ENCODE peak calls at places on chromosomes 6 and 20, in seven cellular contexts. One of them, this sample, is unnamed.

GRCh38 chr6:151059612-151060095 is 180.1 kb upstream of the AKAP12 start:
- DNase-seq in kidney epithelial cell: no peak
- DNase-seq in astrocyte of the spinal cord: peak
- DNase-seq in AG09309: no peak
- DNase-seq in cardiac muscle cell: peak
- DNase-seq in esophagus squamous epithelium: no peak
- DNase-seq in CD8-positive, alpha-beta T cell: no peak
- DNase-seq in this sample: peak

GRCh38 chr6:158397578-158397977 is 85.3 kb downstream of the TULP4 start:
- DNase-seq in kidney epithelial cell: no peak
- DNase-seq in esophagus squamous epithelium: no peak
- DNase-seq in cardiac muscle cell: no peak
- DNase-seq in AG09309: no peak
- DNase-seq in CD8-positive, alpha-beta T cell: no peak
- DNase-seq in astrocyte of the spinal cord: no peak
- DNase-seq in this sample: no peak

GRCh38 chr6:131565041-131565440 is 8.0 kb upstream of the ARG1 start:
- DNase-seq in astrocyte of the spinal cord: no peak
- DNase-seq in cardiac muscle cell: no peak
- DNase-seq in AG09309: no peak
- DNase-seq in esophagus squamous epithelium: no peak
- DNase-seq in kidney epithelial cell: no peak
- DNase-seq in CD8-positive, alpha-beta T cell: no peak
- DNase-seq in this sample: no peak

GRCh38 chr6:6556738-6557503 is 31.6 kb upstream of the LY86 start:
- DNase-seq in AG09309: peak
- DNase-seq in CD8-positive, alpha-beta T cell: peak
- DNase-seq in cardiac muscle cell: peak
- DNase-seq in esophagus squamous epithelium: no peak
- DNase-seq in kidney epithelial cell: no peak
- DNase-seq in astrocyte of the spinal cord: peak
- DNase-seq in this sample: peak

GRCh38 chr20:1874534-1875168 is 20.6 kb upstream of the SIRPA start:
- DNase-seq in kidney epithelial cell: no peak
- DNase-seq in CD8-positive, alpha-beta T cell: no peak
- DNase-seq in astrocyte of the spinal cord: no peak
- DNase-seq in AG09309: no peak
- DNase-seq in cardiac muscle cell: peak
- DNase-seq in esophagus squamous epithelium: no peak
- DNase-seq in this sample: no peak

GRCh38 chr6:97594834-97595233 is 311.8 kb upstream of the MMS22L start:
- DNase-seq in kidney epithelial cell: peak
- DNase-seq in AG09309: no peak
- DNase-seq in esophagus squamous epithelium: no peak
- DNase-seq in cardiac muscle cell: no peak
- DNase-seq in CD8-positive, alpha-beta T cell: no peak
- DNase-seq in astrocyte of the spinal cord: peak
- DNase-seq in this sample: peak

GRCh38 chr6:44310241-44310640 is 2.9 kb downstream of the AARS2 start:
- DNase-seq in cardiac muscle cell: no peak
- DNase-seq in CD8-positive, alpha-beta T cell: no peak
- DNase-seq in esophagus squamous epithelium: no peak
- DNase-seq in kidney epithelial cell: no peak
- DNase-seq in AG09309: no peak
- DNase-seq in astrocyte of the spinal cord: no peak
- DNase-seq in this sample: no peak

GRCh38 chr20:46368902-46369268 is 37.5 kb downstream of the ELMO2 start:
- DNase-seq in CD8-positive, alpha-beta T cell: no peak
- DNase-seq in AG09309: no peak
- DNase-seq in cardiac muscle cell: no peak
- DNase-seq in kidney epithelial cell: no peak
- DNase-seq in esophagus squamous epithelium: no peak
- DNase-seq in astrocyte of the spinal cord: no peak
- DNase-seq in this sample: no peak

GRCh38 chr20:44034965-44035635 is 120.4 kb downstream of the TOX2 start:
- DNase-seq in CD8-positive, alpha-beta T cell: peak
- DNase-seq in esophagus squamous epithelium: no peak
- DNase-seq in kidney epithelial cell: no peak
- DNase-seq in cardiac muscle cell: no peak
- DNase-seq in AG09309: no peak
- DNase-seq in astrocyte of the spinal cord: no peak
- DNase-seq in this sample: no peak

GRCh38 chr6:170435766-170436165 is 117.3 kb downstream of the PSMB1 start:
- DNase-seq in cardiac muscle cell: no peak
- DNase-seq in CD8-positive, alpha-beta T cell: no peak
- DNase-seq in astrocyte of the spinal cord: no peak
- DNase-seq in AG09309: no peak
- DNase-seq in esophagus squamous epithelium: no peak
- DNase-seq in kidney epithelial cell: no peak
- DNase-seq in this sample: no peak

GRCh38 chr6:96995903-96996302 is 71.4 kb downstream of the KLHL32 start:
- DNase-seq in AG09309: no peak
- DNase-seq in CD8-positive, alpha-beta T cell: no peak
- DNase-seq in esophagus squamous epithelium: no peak
- DNase-seq in kidney epithelial cell: no peak
- DNase-seq in cardiac muscle cell: no peak
- DNase-seq in astrocyte of the spinal cord: no peak
- DNase-seq in this sample: no peak

GRCh38 chr6:62371395-62371794 is 85.4 kb upstream of the KHDRBS2 start:
- DNase-seq in AG09309: no peak
- DNase-seq in cardiac muscle cell: no peak
- DNase-seq in CD8-positive, alpha-beta T cell: no peak
- DNase-seq in esophagus squamous epithelium: no peak
- DNase-seq in astrocyte of the spinal cord: no peak
- DNase-seq in kidney epithelial cell: no peak
- DNase-seq in this sample: no peak

GRCh38 chr20:52410182-52410647 is 218.6 kb upstream of the ZFP64 start:
- DNase-seq in kidney epithelial cell: peak
- DNase-seq in esophagus squamous epithelium: no peak
- DNase-seq in cardiac muscle cell: peak
- DNase-seq in CD8-positive, alpha-beta T cell: peak
- DNase-seq in AG09309: peak
- DNase-seq in astrocyte of the spinal cord: no peak
- DNase-seq in this sample: peak

GRCh38 chr6:45590225-45590624 is 212.5 kb upstream of the SUPT3H start:
- DNase-seq in cardiac muscle cell: peak
- DNase-seq in CD8-positive, alpha-beta T cell: no peak
- DNase-seq in esophagus squamous epithelium: no peak
- DNase-seq in AG09309: peak
- DNase-seq in astrocyte of the spinal cord: peak
- DNase-seq in kidney epithelial cell: peak
- DNase-seq in this sample: peak

GRCh38 chr20:33209789-33210188 is 7.4 kb upstream of the BPIFA3 start:
- DNase-seq in cardiac muscle cell: peak
- DNase-seq in CD8-positive, alpha-beta T cell: no peak
- DNase-seq in kidney epithelial cell: peak
- DNase-seq in AG09309: peak
- DNase-seq in astrocyte of the spinal cord: peak
- DNase-seq in esophagus squamous epithelium: no peak
- DNase-seq in this sample: peak

GRCh38 chr20:35551485-35551884 is 9.6 kb downstream of the ERGIC3 start:
- DNase-seq in CD8-positive, alpha-beta T cell: no peak
- DNase-seq in cardiac muscle cell: peak
- DNase-seq in astrocyte of the spinal cord: no peak
- DNase-seq in esophagus squamous epithelium: no peak
- DNase-seq in AG09309: no peak
- DNase-seq in kidney epithelial cell: no peak
- DNase-seq in this sample: no peak

GRCh38 chr6:116087437-116088027 is 13.1 kb upstream of the NT5DC1 start:
- DNase-seq in kidney epithelial cell: no peak
- DNase-seq in CD8-positive, alpha-beta T cell: no peak
- DNase-seq in cardiac muscle cell: no peak
- DNase-seq in astrocyte of the spinal cord: peak
- DNase-seq in AG09309: peak
- DNase-seq in esophagus squamous epithelium: no peak
- DNase-seq in this sample: peak

GRCh38 chr6:150877928-150878327 is 12.4 kb downstream of the MTHFD1L start:
- DNase-seq in astrocyte of the spinal cord: no peak
- DNase-seq in cardiac muscle cell: no peak
- DNase-seq in kidney epithelial cell: no peak
- DNase-seq in CD8-positive, alpha-beta T cell: no peak
- DNase-seq in AG09309: no peak
- DNase-seq in esophagus squamous epithelium: no peak
- DNase-seq in this sample: no peak

GRCh38 chr6:144649085-144649484 is 363.9 kb downstream of the UTRN start:
- DNase-seq in AG09309: no peak
- DNase-seq in astrocyte of the spinal cord: no peak
- DNase-seq in kidney epithelial cell: no peak
- DNase-seq in CD8-positive, alpha-beta T cell: no peak
- DNase-seq in esophagus squamous epithelium: no peak
- DNase-seq in cardiac muscle cell: no peak
- DNase-seq in this sample: no peak

GRCh38 chr6:144647406-144647964 is 362.4 kb downstream of the UTRN start:
- DNase-seq in cardiac muscle cell: peak
- DNase-seq in kidney epithelial cell: no peak
- DNase-seq in CD8-positive, alpha-beta T cell: no peak
- DNase-seq in AG09309: no peak
- DNase-seq in astrocyte of the spinal cord: no peak
- DNase-seq in esophagus squamous epithelium: no peak
- DNase-seq in this sample: no peak

GRCh38 chr6:144646066-144646800 is 361.1 kb downstream of the UTRN start:
- DNase-seq in kidney epithelial cell: no peak
- DNase-seq in CD8-positive, alpha-beta T cell: no peak
- DNase-seq in esophagus squamous epithelium: no peak
- DNase-seq in astrocyte of the spinal cord: peak
- DNase-seq in cardiac muscle cell: no peak
- DNase-seq in AG09309: peak
- DNase-seq in this sample: no peak

GRCh38 chr6:144651219-144651618 is 366.1 kb downstream of the UTRN start:
- DNase-seq in esophagus squamous epithelium: no peak
- DNase-seq in AG09309: no peak
- DNase-seq in cardiac muscle cell: no peak
- DNase-seq in CD8-positive, alpha-beta T cell: no peak
- DNase-seq in kidney epithelial cell: no peak
- DNase-seq in astrocyte of the spinal cord: no peak
- DNase-seq in this sample: no peak

GRCh38 chr6:144647971-144648651 is 363.0 kb downstream of the UTRN start:
- DNase-seq in AG09309: no peak
- DNase-seq in kidney epithelial cell: no peak
- DNase-seq in esophagus squamous epithelium: no peak
- DNase-seq in cardiac muscle cell: no peak
- DNase-seq in CD8-positive, alpha-beta T cell: no peak
- DNase-seq in astrocyte of the spinal cord: no peak
- DNase-seq in this sample: no peak
- TF ChIP-seq CTCF in AG09309: no peak
- TF ChIP-seq CTCF in kidney epithelial cell: no peak
- TF ChIP-seq CTCF in esophagus squamous epithelium: no peak
- TF ChIP-seq CTCF in cardiac muscle cell: no peak
- TF ChIP-seq CTCF in CD8-positive, alpha-beta T cell: no peak
- TF ChIP-seq CTCF in astrocyte of the spinal cord: no peak
- TF ChIP-seq CTCF in this sample: no peak

DNA sequence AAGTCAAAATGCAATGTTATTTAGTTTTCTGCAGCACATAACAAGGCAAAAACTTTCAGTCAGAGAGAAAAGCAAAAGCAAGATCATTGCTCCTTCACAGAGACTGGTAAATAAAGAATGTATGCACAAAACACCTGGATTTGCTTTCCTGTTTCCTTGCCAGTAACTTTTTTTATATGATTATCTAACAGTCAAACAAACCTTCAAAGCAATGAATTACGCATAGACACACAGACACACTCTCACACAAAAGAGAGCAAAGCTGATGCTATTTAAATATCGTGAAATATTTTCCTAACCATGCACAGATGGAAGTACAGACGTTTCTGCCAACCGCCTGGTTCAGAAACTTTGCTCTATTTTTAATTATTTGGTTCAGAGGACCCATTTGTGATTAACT is 24.4 kb downstream of the ATXN1 start:
- DNase-seq in esophagus squamous epithelium: no peak
- DNase-seq in cardiac muscle cell: no peak
- DNase-seq in kidney epithelial cell: no peak
- DNase-seq in AG09309: no peak
- DNase-seq in CD8-positive, alpha-beta T cell: no peak
- DNase-seq in astrocyte of the spinal cord: no peak
- DNase-seq in this sample: peak
- H3K4me3 ChIP-seq in esophagus squamous epithelium: no peak
- H3K4me3 ChIP-seq in cardiac muscle cell: no peak
- H3K4me3 ChIP-seq in kidney epithelial cell: no peak
- H3K4me3 ChIP-seq in AG09309: no peak
- H3K4me3 ChIP-seq in CD8-positive, alpha-beta T cell: no peak
- H3K4me3 ChIP-seq in astrocyte of the spinal cord: no peak
- H3K4me3 ChIP-seq in this sample: peak

GRCh38 chr6:40955181-40955550 is 83.9 kb downstream of the UNC5CL start:
- DNase-seq in cardiac muscle cell: no peak
- DNase-seq in kidney epithelial cell: no peak
- DNase-seq in CD8-positive, alpha-beta T cell: no peak
- DNase-seq in AG09309: no peak
- DNase-seq in astrocyte of the spinal cord: no peak
- DNase-seq in esophagus squamous epithelium: no peak
- DNase-seq in this sample: no peak
- TF ChIP-seq CTCF in cardiac muscle cell: no peak
- TF ChIP-seq CTCF in kidney epithelial cell: no peak
- TF ChIP-seq CTCF in CD8-positive, alpha-beta T cell: no peak
- TF ChIP-seq CTCF in AG09309: no peak
- TF ChIP-seq CTCF in astrocyte of the spinal cord: no peak
- TF ChIP-seq CTCF in esophagus squamous epithelium: no peak
- TF ChIP-seq CTCF in this sample: no peak

GRCh38 chr6:30845183-30845582 is 39.1 kb upstream of the DDR1 start:
- DNase-seq in astrocyte of the spinal cord: no peak
- DNase-seq in cardiac muscle cell: no peak
- DNase-seq in kidney epithelial cell: no peak
- DNase-seq in AG09309: no peak
- DNase-seq in CD8-positive, alpha-beta T cell: no peak
- DNase-seq in esophagus squamous epithelium: no peak
- DNase-seq in this sample: no peak

GRCh38 chr6:30844118-30844535 is 40.2 kb upstream of the DDR1 start:
- DNase-seq in cardiac muscle cell: peak
- DNase-seq in esophagus squamous epithelium: no peak
- DNase-seq in AG09309: peak
- DNase-seq in astrocyte of the spinal cord: no peak
- DNase-seq in kidney epithelial cell: no peak
- DNase-seq in CD8-positive, alpha-beta T cell: no peak
- DNase-seq in this sample: peak

GRCh38 chr6:30847421-30847970 is 36.8 kb upstream of the DDR1 start:
- DNase-seq in cardiac muscle cell: no peak
- DNase-seq in esophagus squamous epithelium: no peak
- DNase-seq in AG09309: no peak
- DNase-seq in astrocyte of the spinal cord: no peak
- DNase-seq in CD8-positive, alpha-beta T cell: no peak
- DNase-seq in kidney epithelial cell: no peak
- DNase-seq in this sample: no peak

GRCh38 chr6:30849903-30850651 is 34.2 kb upstream of the DDR1 start:
- DNase-seq in astrocyte of the spinal cord: no peak
- DNase-seq in AG09309: no peak
- DNase-seq in esophagus squamous epithelium: no peak
- DNase-seq in cardiac muscle cell: no peak
- DNase-seq in kidney epithelial cell: no peak
- DNase-seq in CD8-positive, alpha-beta T cell: no peak
- DNase-seq in this sample: no peak

DNA sequence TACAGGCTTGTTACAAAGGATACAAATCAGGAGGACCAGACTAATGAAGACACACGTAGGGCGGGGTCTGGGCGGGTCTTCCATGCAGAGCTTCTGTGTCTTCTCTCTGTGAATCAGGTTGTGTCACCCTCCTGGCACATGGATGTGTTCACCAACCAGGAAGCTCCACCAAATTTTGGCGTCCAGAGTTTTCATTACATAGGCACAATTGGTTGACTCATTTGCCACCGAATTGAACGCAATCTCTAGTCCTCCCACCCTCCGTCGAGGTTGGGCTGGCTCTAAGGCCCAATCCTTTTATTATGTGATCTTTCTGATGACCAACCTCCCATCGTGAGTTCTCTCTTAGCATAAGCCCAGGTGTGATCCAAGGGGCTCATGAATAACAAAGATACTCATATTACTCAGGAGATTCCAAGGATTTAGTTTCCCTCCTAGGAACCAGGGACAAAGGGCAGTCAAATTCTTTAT is 36.3 kb upstream of the DDR1 start:
- DNase-seq in CD8-positive, alpha-beta T cell: no peak
- DNase-seq in cardiac muscle cell: no peak
- DNase-seq in AG09309: no peak
- DNase-seq in esophagus squamous epithelium: no peak
- DNase-seq in astrocyte of the spinal cord: no peak
- DNase-seq in kidney epithelial cell: no peak
- DNase-seq in this sample: no peak
- H3K4me3 ChIP-seq in CD8-positive, alpha-beta T cell: no peak
- H3K4me3 ChIP-seq in cardiac muscle cell: no peak
- H3K4me3 ChIP-seq in AG09309: no peak
- H3K4me3 ChIP-seq in esophagus squamous epithelium: no peak
- H3K4me3 ChIP-seq in astrocyte of the spinal cord: no peak
- H3K4me3 ChIP-seq in kidney epithelial cell: no peak
- H3K4me3 ChIP-seq in this sample: no peak

This sample was measured in AG10803.